ENCODE peak calls at places on chromosomes 1 and 21, in eight cellular contexts. One of them, this sample, is unnamed.

GRCh38 chr1:181251713-181252075 is 163.2 kb downstream of the IER5 start:
- DNase-seq in iPS-NIHi11: no peak
- DNase-seq in breast epithelium: no peak
- DNase-seq in stimulated activated naive B cell treated with anti-CD40 and anti-IgM and Interleukin-4, amounts not matched to agents 10 μg/mL and 1 μg/mL and 100 μg/mL, for 72 hours: no peak
- DNase-seq in AG10803: no peak
- DNase-seq in Right ventricle myocardium superior: no peak
- DNase-seq in skeletal muscle cell: no peak
- DNase-seq in globus pallidus: no peak
- DNase-seq in this sample: no peak

GRCh38 chr1:92934395-92935378 is 26.6 kb downstream of the DIPK1A start:
- DNase-seq in iPS-NIHi11: peak; percentile 22
- DNase-seq in breast epithelium: no peak
- DNase-seq in stimulated activated naive B cell treated with anti-CD40 and anti-IgM and Interleukin-4, amounts not matched to agents 10 μg/mL and 1 μg/mL and 100 μg/mL, for 72 hours: no peak
- DNase-seq in AG10803: peak; percentile 99
- DNase-seq in Right ventricle myocardium superior: peak; percentile 76
- DNase-seq in skeletal muscle cell: peak; percentile 99
- DNase-seq in globus pallidus: peak; percentile 82
- DNase-seq in this sample: peak; percentile 97

GRCh38 chr21:17466166-17466565 is 46.7 kb upstream of the CXADR start:
- DNase-seq in iPS-NIHi11: no peak
- DNase-seq in breast epithelium: no peak
- DNase-seq in stimulated activated naive B cell treated with anti-CD40 and anti-IgM and Interleukin-4, amounts not matched to agents 10 μg/mL and 1 μg/mL and 100 μg/mL, for 72 hours: no peak
- DNase-seq in AG10803: peak; percentile 26
- DNase-seq in Right ventricle myocardium superior: no peak
- DNase-seq in skeletal muscle cell: no peak
- DNase-seq in globus pallidus: no peak
- DNase-seq in this sample: no peak

GRCh38 chr1:208069908-208070307 is 159.0 kb upstream of the CD34 start:
- DNase-seq in iPS-NIHi11: no peak
- DNase-seq in breast epithelium: no peak
- DNase-seq in stimulated activated naive B cell treated with anti-CD40 and anti-IgM and Interleukin-4, amounts not matched to agents 10 μg/mL and 1 μg/mL and 100 μg/mL, for 72 hours: no peak
- DNase-seq in AG10803: no peak
- DNase-seq in Right ventricle myocardium superior: no peak
- DNase-seq in skeletal muscle cell: no peak
- DNase-seq in globus pallidus: no peak
- DNase-seq in this sample: no peak

GRCh38 chr1:234270581-234271242 is 102.5 kb upstream of the COA6 start:
- DNase-seq in iPS-NIHi11: no peak
- DNase-seq in breast epithelium: no peak
- DNase-seq in stimulated activated naive B cell treated with anti-CD40 and anti-IgM and Interleukin-4, amounts not matched to agents 10 μg/mL and 1 μg/mL and 100 μg/mL, for 72 hours: no peak
- DNase-seq in AG10803: peak; percentile 6
- DNase-seq in Right ventricle myocardium superior: no peak
- DNase-seq in skeletal muscle cell: no peak
- DNase-seq in globus pallidus: no peak
- DNase-seq in this sample: no peak

GRCh38 chr21:31293986-31294385 is 50.1 kb downstream of the TIAM1 start:
- DNase-seq in iPS-NIHi11: peak; percentile 22
- DNase-seq in breast epithelium: no peak
- DNase-seq in stimulated activated naive B cell treated with anti-CD40 and anti-IgM and Interleukin-4, amounts not matched to agents 10 μg/mL and 1 μg/mL and 100 μg/mL, for 72 hours: peak; percentile 45
- DNase-seq in AG10803: peak; percentile 84
- DNase-seq in Right ventricle myocardium superior: no peak
- DNase-seq in skeletal muscle cell: peak; percentile 88
- DNase-seq in globus pallidus: no peak
- DNase-seq in this sample: peak; percentile 31

GRCh38 chr1:170698711-170699275 is 34.9 kb downstream of the PRRX1 start:
- DNase-seq in iPS-NIHi11: no peak
- DNase-seq in breast epithelium: no peak
- DNase-seq in stimulated activated naive B cell treated with anti-CD40 and anti-IgM and Interleukin-4, amounts not matched to agents 10 μg/mL and 1 μg/mL and 100 μg/mL, for 72 hours: no peak
- DNase-seq in AG10803: peak; percentile 75
- DNase-seq in Right ventricle myocardium superior: no peak
- DNase-seq in skeletal muscle cell: no peak
- DNase-seq in globus pallidus: peak; percentile 78
- DNase-seq in this sample: no peak

GRCh38 chr1:160096491-160097116 is 1.8 kb downstream of the IGSF8 start:
- DNase-seq in iPS-NIHi11: no peak
- DNase-seq in breast epithelium: no peak
- DNase-seq in stimulated activated naive B cell treated with anti-CD40 and anti-IgM and Interleukin-4, amounts not matched to agents 10 μg/mL and 1 μg/mL and 100 μg/mL, for 72 hours: no peak
- DNase-seq in AG10803: peak; percentile 56
- DNase-seq in Right ventricle myocardium superior: no peak
- DNase-seq in skeletal muscle cell: peak; percentile 19
- DNase-seq in globus pallidus: no peak
- DNase-seq in this sample: no peak

GRCh38 chr1:158181577-158181922 is 855 bp downstream of the CD1D start:
- DNase-seq in iPS-NIHi11: no peak
- DNase-seq in breast epithelium: no peak
- DNase-seq in stimulated activated naive B cell treated with anti-CD40 and anti-IgM and Interleukin-4, amounts not matched to agents 10 μg/mL and 1 μg/mL and 100 μg/mL, for 72 hours: no peak
- DNase-seq in AG10803: no peak
- DNase-seq in Right ventricle myocardium superior: no peak
- DNase-seq in skeletal muscle cell: no peak
- DNase-seq in globus pallidus: no peak
- DNase-seq in this sample: no peak

GRCh38 chr1:231040800-231041704 is 998 bp upstream of the FAM89A start:
- DNase-seq in iPS-NIHi11: peak; percentile 34
- DNase-seq in breast epithelium: peak; percentile 52
- DNase-seq in stimulated activated naive B cell treated with anti-CD40 and anti-IgM and Interleukin-4, amounts not matched to agents 10 μg/mL and 1 μg/mL and 100 μg/mL, for 72 hours: no peak
- DNase-seq in AG10803: no peak
- DNase-seq in Right ventricle myocardium superior: no peak
- DNase-seq in skeletal muscle cell: no peak
- DNase-seq in globus pallidus: no peak
- DNase-seq in this sample: no peak

GRCh38 chr1:86594284-86594683 is 47.4 kb downstream of the CLCA4 start:
- DNase-seq in iPS-NIHi11: no peak
- DNase-seq in breast epithelium: no peak
- DNase-seq in stimulated activated naive B cell treated with anti-CD40 and anti-IgM and Interleukin-4, amounts not matched to agents 10 μg/mL and 1 μg/mL and 100 μg/mL, for 72 hours: no peak
- DNase-seq in AG10803: no peak
- DNase-seq in Right ventricle myocardium superior: no peak
- DNase-seq in skeletal muscle cell: no peak
- DNase-seq in globus pallidus: no peak
- DNase-seq in this sample: no peak

GRCh38 chr1:203592728-203593127 is 33.9 kb upstream of the ATP2B4 start:
- DNase-seq in iPS-NIHi11: no peak
- DNase-seq in breast epithelium: no peak
- DNase-seq in stimulated activated naive B cell treated with anti-CD40 and anti-IgM and Interleukin-4, amounts not matched to agents 10 μg/mL and 1 μg/mL and 100 μg/mL, for 72 hours: no peak
- DNase-seq in AG10803: peak; percentile 74
- DNase-seq in Right ventricle myocardium superior: no peak
- DNase-seq in skeletal muscle cell: no peak
- DNase-seq in globus pallidus: no peak
- DNase-seq in this sample: no peak

GRCh38 chr1:218478336-218478735 is 133.2 kb downstream of the TGFB2 start:
- DNase-seq in iPS-NIHi11: no peak
- DNase-seq in breast epithelium: no peak
- DNase-seq in stimulated activated naive B cell treated with anti-CD40 and anti-IgM and Interleukin-4, amounts not matched to agents 10 μg/mL and 1 μg/mL and 100 μg/mL, for 72 hours: no peak
- DNase-seq in AG10803: no peak
- DNase-seq in Right ventricle myocardium superior: no peak
- DNase-seq in skeletal muscle cell: no peak
- DNase-seq in globus pallidus: no peak
- DNase-seq in this sample: no peak

GRCh38 chr21:45449658-45450502 is 44.9 kb downstream of the COL18A1 start:
- DNase-seq in iPS-NIHi11: no peak
- DNase-seq in breast epithelium: no peak
- DNase-seq in stimulated activated naive B cell treated with anti-CD40 and anti-IgM and Interleukin-4, amounts not matched to agents 10 μg/mL and 1 μg/mL and 100 μg/mL, for 72 hours: no peak
- DNase-seq in AG10803: no peak
- DNase-seq in Right ventricle myocardium superior: peak; percentile 18
- DNase-seq in skeletal muscle cell: no peak
- DNase-seq in globus pallidus: no peak
- DNase-seq in this sample: no peak

GRCh38 chr1:221823566-221823965 is 81.7 kb upstream of the DUSP10 start:
- DNase-seq in iPS-NIHi11: no peak
- DNase-seq in breast epithelium: no peak
- DNase-seq in stimulated activated naive B cell treated with anti-CD40 and anti-IgM and Interleukin-4, amounts not matched to agents 10 μg/mL and 1 μg/mL and 100 μg/mL, for 72 hours: no peak
- DNase-seq in AG10803: no peak
- DNase-seq in Right ventricle myocardium superior: no peak
- DNase-seq in skeletal muscle cell: no peak
- DNase-seq in globus pallidus: no peak
- DNase-seq in this sample: no peak

GRCh38 chr1:151237678-151238466 is 16.7 kb upstream of the PSMD4 start:
- DNase-seq in iPS-NIHi11: no peak
- DNase-seq in breast epithelium: no peak
- DNase-seq in stimulated activated naive B cell treated with anti-CD40 and anti-IgM and Interleukin-4, amounts not matched to agents 10 μg/mL and 1 μg/mL and 100 μg/mL, for 72 hours: no peak
- DNase-seq in AG10803: no peak
- DNase-seq in Right ventricle myocardium superior: no peak
- DNase-seq in skeletal muscle cell: no peak
- DNase-seq in globus pallidus: no peak
- DNase-seq in this sample: no peak

GRCh38 chr1:183011859-183012258 is 11.4 kb upstream of the LAMC1 start:
- DNase-seq in iPS-NIHi11: no peak
- DNase-seq in breast epithelium: no peak
- DNase-seq in stimulated activated naive B cell treated with anti-CD40 and anti-IgM and Interleukin-4, amounts not matched to agents 10 μg/mL and 1 μg/mL and 100 μg/mL, for 72 hours: no peak
- DNase-seq in AG10803: no peak
- DNase-seq in Right ventricle myocardium superior: no peak
- DNase-seq in skeletal muscle cell: no peak
- DNase-seq in globus pallidus: no peak
- DNase-seq in this sample: no peak

GRCh38 chr1:39333296-39333695 is 128.8 kb downstream of the MACF1 start:
- DNase-seq in iPS-NIHi11: no peak
- DNase-seq in breast epithelium: no peak
- DNase-seq in stimulated activated naive B cell treated with anti-CD40 and anti-IgM and Interleukin-4, amounts not matched to agents 10 μg/mL and 1 μg/mL and 100 μg/mL, for 72 hours: no peak
- DNase-seq in AG10803: peak; percentile 4
- DNase-seq in Right ventricle myocardium superior: no peak
- DNase-seq in skeletal muscle cell: no peak
- DNase-seq in globus pallidus: no peak
- DNase-seq in this sample: no peak

GRCh38 chr1:91894036-91894761 is 8.2 kb upstream of the TGFBR3 start:
- DNase-seq in iPS-NIHi11: no peak
- DNase-seq in breast epithelium: no peak
- DNase-seq in stimulated activated naive B cell treated with anti-CD40 and anti-IgM and Interleukin-4, amounts not matched to agents 10 μg/mL and 1 μg/mL and 100 μg/mL, for 72 hours: no peak
- DNase-seq in AG10803: peak; percentile 76
- DNase-seq in Right ventricle myocardium superior: no peak
- DNase-seq in skeletal muscle cell: no peak
- DNase-seq in globus pallidus: no peak
- DNase-seq in this sample: no peak

GRCh38 chr1:229641306-229641705 is 15.3 kb downstream of the URB2 start:
- DNase-seq in iPS-NIHi11: no peak
- DNase-seq in breast epithelium: no peak
- DNase-seq in stimulated activated naive B cell treated with anti-CD40 and anti-IgM and Interleukin-4, amounts not matched to agents 10 μg/mL and 1 μg/mL and 100 μg/mL, for 72 hours: no peak
- DNase-seq in AG10803: no peak
- DNase-seq in Right ventricle myocardium superior: no peak
- DNase-seq in skeletal muscle cell: no peak
- DNase-seq in globus pallidus: no peak
- DNase-seq in this sample: no peak

This sample was measured in GM04503.